ENCODE peak calls at places on chromosomes 1 and 21, in four cellular contexts. D is GM23248, P is ELF-1, N is AG08395. T is an unnamed sample.

GRCh38 chr1:212942679-212943392 is 7.5 kb upstream of the VASH2 start:
- DNase-seq in P (no peak), N (no peak), D (no peak), T (no peak)

GRCh38 chr1:182913401-182913800 is 39.6 kb downstream of the SHCBP1L start:
- DNase-seq in N (no peak), D (no peak), P (no peak), T (no peak)

GRCh38 chr1:212161231-212161781 is 123.9 kb upstream of the PPP2R5A start:
- DNase-seq in N (peak), P (no peak), D (peak), T (peak)

GRCh38 chr1:89262643-89263042 is 10.0 kb downstream of the GBP5 start:
- DNase-seq in D (peak), N (peak), P (no peak), T (peak)

GRCh38 chr1:46396429-46397398 is 2.6 kb downstream of the FAAH start:
- DNase-seq in P (no peak), N (no peak), D (no peak), T (no peak)

GRCh38 chr1:30743584-30744059 is 14.0 kb downstream of the LAPTM5 start:
- DNase-seq in D (no peak), N (no peak), P (no peak), T (no peak)

GRCh38 chr1:39435597-39435996 is 55.8 kb upstream of the BMP8A start:
- DNase-seq in N (no peak), P (no peak), D (no peak), T (no peak)

GRCh38 chr1:110631836-110632620 is 25.9 kb upstream of the KCNA2 start:
- DNase-seq in N (no peak), D (no peak), P (no peak), T (no peak)

GRCh38 chr1:53967409-53968124 is 21.4 kb downstream of the LRRC42 start:
- DNase-seq in P (no peak), N (no peak), D (no peak), T (no peak)

GRCh38 chr1:52691856-52692255 is 6.3 kb downstream of the COA7 start:
- DNase-seq in N (no peak), P (no peak), D (no peak), T (no peak)

GRCh38 chr21:29289317-29289716 is 9.4 kb upstream of the BACH1 start:
- DNase-seq in P (no peak), N (no peak), D (no peak), T (no peak)

GRCh38 chr1:229381234-229381633 is 38.4 kb upstream of the CCSAP start:
- DNase-seq in D (no peak), N (no peak), P (peak), T (no peak)

T was measured in AG10803.